ENCODE peak calls at places on chromosomes 7 and 10, in six cellular contexts. One of them, this sample, is unnamed. For H3K4me1, the result is how much of the 10 kb centered on the place peaks cover.

GRCh38 chr7:129889133-129889854 is 63.5 kb downstream of the UBE2H start:
- DNase-seq in HCT116: no peak
- DNase-seq in esophagus muscularis mucosa: no peak
- DNase-seq in lung: no peak
- DNase-seq in transverse colon: no peak
- DNase-seq in left ventricle myocardium inferior: no peak
- DNase-seq in this sample: no peak

GRCh38 chr7:36115448-36116321 is 37.4 kb upstream of the EEPD1 start:
- DNase-seq in left ventricle myocardium inferior: peak
- DNase-seq in HCT116: peak
- DNase-seq in lung: peak
- DNase-seq in esophagus muscularis mucosa: no peak
- DNase-seq in transverse colon: peak
- DNase-seq in this sample: no peak

GRCh38 chr7:95327356-95327755 is 3.0 kb upstream of the PON1 start:
- DNase-seq in left ventricle myocardium inferior: no peak
- DNase-seq in transverse colon: no peak
- DNase-seq in esophagus muscularis mucosa: no peak
- DNase-seq in HCT116: no peak
- DNase-seq in lung: no peak
- DNase-seq in this sample: no peak

GRCh38 chr10:66187096-66187733 is 738.6 kb upstream of the LRRTM3 start:
- DNase-seq in lung: no peak
- DNase-seq in HCT116: no peak
- DNase-seq in left ventricle myocardium inferior: no peak
- DNase-seq in transverse colon: no peak
- DNase-seq in esophagus muscularis mucosa: no peak
- DNase-seq in this sample: no peak

GRCh38 chr10:36202861-36203260 is 560.8 kb upstream of the FZD8 start:
- DNase-seq in left ventricle myocardium inferior: no peak
- DNase-seq in transverse colon: no peak
- DNase-seq in HCT116: no peak
- DNase-seq in esophagus muscularis mucosa: no peak
- DNase-seq in lung: no peak
- DNase-seq in this sample: no peak

GRCh38 chr7:75646551-75647102 is 92.1 kb downstream of the HIP1 start:
- DNase-seq in lung: no peak
- DNase-seq in transverse colon: no peak
- DNase-seq in left ventricle myocardium inferior: no peak
- DNase-seq in HCT116: no peak
- DNase-seq in esophagus muscularis mucosa: no peak
- DNase-seq in this sample: no peak

GRCh38 chr10:35545878-35546631 is 59.1 kb upstream of the GJD4 start:
- DNase-seq in HCT116: no peak
- DNase-seq in esophagus muscularis mucosa: no peak
- DNase-seq in left ventricle myocardium inferior: no peak
- DNase-seq in transverse colon: no peak
- DNase-seq in lung: no peak
- DNase-seq in this sample: no peak

GRCh38 chr7:15628876-15629275 is 57.6 kb downstream of the MEOX2 start:
- DNase-seq in HCT116: no peak
- DNase-seq in lung: no peak
- DNase-seq in left ventricle myocardium inferior: no peak
- DNase-seq in transverse colon: no peak
- DNase-seq in esophagus muscularis mucosa: no peak
- DNase-seq in this sample: no peak

GRCh38 chr10:26486304-26486703 is 48.2 kb downstream of the APBB1IP start:
- DNase-seq in lung: no peak
- DNase-seq in left ventricle myocardium inferior: no peak
- DNase-seq in esophagus muscularis mucosa: peak
- DNase-seq in HCT116: no peak
- DNase-seq in transverse colon: no peak
- DNase-seq in this sample: no peak

GRCh38 chr7:99024066-99024465 is 119.8 kb downstream of the SMURF1 start:
- DNase-seq in left ventricle myocardium inferior: no peak
- DNase-seq in esophagus muscularis mucosa: no peak
- DNase-seq in lung: no peak
- DNase-seq in transverse colon: no peak
- DNase-seq in HCT116: no peak
- DNase-seq in this sample: peak

GRCh38 chr7:143300959-143301617 is 12.9 kb downstream of the CASP2 start:
- DNase-seq in esophagus muscularis mucosa: no peak
- DNase-seq in left ventricle myocardium inferior: no peak
- DNase-seq in HCT116: no peak
- DNase-seq in transverse colon: no peak
- DNase-seq in lung: no peak
- DNase-seq in this sample: no peak

GRCh38 chr7:4733936-4734528 is 41.4 kb upstream of the AP5Z1 start:
- DNase-seq in HCT116: no peak
- DNase-seq in transverse colon: no peak
- DNase-seq in esophagus muscularis mucosa: no peak
- DNase-seq in left ventricle myocardium inferior: no peak
- DNase-seq in lung: no peak
- DNase-seq in this sample: no peak

GRCh38 chr10:120735773-120736371 is 115.3 kb upstream of the WDR11 start:
- DNase-seq in esophagus muscularis mucosa: no peak
- DNase-seq in left ventricle myocardium inferior: no peak
- DNase-seq in lung: no peak
- DNase-seq in transverse colon: no peak
- DNase-seq in HCT116: peak
- DNase-seq in this sample: no peak

GRCh38 chr7:159296093-159296681 is 151.5 kb upstream of the VIPR2 start:
- DNase-seq in esophagus muscularis mucosa: no peak
- DNase-seq in lung: no peak
- DNase-seq in left ventricle myocardium inferior: no peak
- DNase-seq in HCT116: no peak
- DNase-seq in transverse colon: no peak
- DNase-seq in this sample: no peak

GRCh38 chr10:48634198-48634983 is 29.5 kb upstream of the ARHGAP22 start:
- DNase-seq in lung: peak
- DNase-seq in HCT116: no peak
- DNase-seq in esophagus muscularis mucosa: peak
- DNase-seq in left ventricle myocardium inferior: peak
- DNase-seq in transverse colon: peak
- DNase-seq in this sample: no peak

GRCh38 chr10:5943536-5943935 is 33.8 kb downstream of the IL15RA start:
- DNase-seq in left ventricle myocardium inferior: peak
- DNase-seq in HCT116: no peak
- DNase-seq in esophagus muscularis mucosa: no peak
- DNase-seq in lung: peak
- DNase-seq in transverse colon: no peak
- DNase-seq in this sample: no peak

GRCh38 chr10:35554461-35555056 is 50.6 kb upstream of the GJD4 start:
- DNase-seq in esophagus muscularis mucosa: peak
- DNase-seq in transverse colon: no peak
- DNase-seq in HCT116: no peak
- DNase-seq in lung: no peak
- DNase-seq in left ventricle myocardium inferior: no peak
- DNase-seq in this sample: no peak

GRCh38 chr10:90837486-90837885 is 20.4 kb downstream of the HTR7 start:
- DNase-seq in transverse colon: no peak
- DNase-seq in lung: no peak
- DNase-seq in esophagus muscularis mucosa: no peak
- DNase-seq in left ventricle myocardium inferior: no peak
- DNase-seq in HCT116: no peak
- DNase-seq in this sample: no peak

GRCh38 chr10:97635577-97635976 is 2.3 kb upstream of the MORN4 start:
- DNase-seq in lung: no peak
- DNase-seq in left ventricle myocardium inferior: no peak
- DNase-seq in esophagus muscularis mucosa: no peak
- DNase-seq in transverse colon: no peak
- DNase-seq in HCT116: no peak
- DNase-seq in this sample: no peak

GRCh38 chr10:68135922-68136718 is 26.8 kb downstream of the MYPN start:
- DNase-seq in esophagus muscularis mucosa: no peak
- DNase-seq in left ventricle myocardium inferior: no peak
- DNase-seq in transverse colon: no peak
- DNase-seq in lung: no peak
- DNase-seq in HCT116: peak
- DNase-seq in this sample: no peak

GRCh38 chr10:99784731-99785441 is 2.4 kb downstream of the ABCC2 start:
- DNase-seq in left ventricle myocardium inferior: no peak
- DNase-seq in HCT116: no peak
- DNase-seq in lung: no peak
- DNase-seq in transverse colon: no peak
- DNase-seq in esophagus muscularis mucosa: no peak
- DNase-seq in this sample: no peak

GRCh38 chr7:142714375-142714774 is 34.9 kb upstream of the PRSS1 start:
- DNase-seq in lung: no peak
- DNase-seq in left ventricle myocardium inferior: no peak
- DNase-seq in HCT116: no peak
- DNase-seq in transverse colon: no peak
- DNase-seq in esophagus muscularis mucosa: no peak
- DNase-seq in this sample: no peak

GRCh38 chr7:134458341-134458805 is 527 bp downstream of the AKR1B1 start:
- DNase-seq in HCT116: no peak
- DNase-seq in esophagus muscularis mucosa: no peak
- DNase-seq in left ventricle myocardium inferior: peak
- DNase-seq in lung: no peak
- DNase-seq in transverse colon: peak
- DNase-seq in this sample: peak

GRCh38 chr7:44103941-44104879 is at the start of gene AEBP1:
- DNase-seq in HCT116: no peak
- DNase-seq in lung: no peak
- DNase-seq in transverse colon: peak
- DNase-seq in esophagus muscularis mucosa: no peak
- DNase-seq in left ventricle myocardium inferior: no peak
- DNase-seq in this sample: no peak

GRCh38 chr7:100465702-100466311 is 1.7 kb upstream of the SPACDR start:
- DNase-seq in left ventricle myocardium inferior: peak
- DNase-seq in transverse colon: peak
- DNase-seq in esophagus muscularis mucosa: no peak
- DNase-seq in lung: peak
- DNase-seq in HCT116: no peak
- DNase-seq in this sample: peak

GRCh38 chr7:139722604-139723003 is 55.2 kb downstream of the HIPK2 start:
- DNase-seq in esophagus muscularis mucosa: no peak
- DNase-seq in transverse colon: peak
- DNase-seq in left ventricle myocardium inferior: no peak
- DNase-seq in HCT116: no peak
- DNase-seq in lung: no peak
- DNase-seq in this sample: no peak
- H3K4me1 ChIP-seq in esophagus muscularis mucosa: under half
- H3K4me1 ChIP-seq in transverse colon: half or more
- H3K4me1 ChIP-seq in left ventricle myocardium inferior: half or more
- H3K4me1 ChIP-seq in HCT116: under half
- H3K4me1 ChIP-seq in lung: under half
- H3K4me1 ChIP-seq in this sample: under half

GRCh38 chr7:104271948-104272347 is 56.5 kb upstream of the LHFPL3 start:
- DNase-seq in lung: no peak
- DNase-seq in HCT116: no peak
- DNase-seq in esophagus muscularis mucosa: no peak
- DNase-seq in left ventricle myocardium inferior: no peak
- DNase-seq in transverse colon: no peak
- DNase-seq in this sample: no peak

GRCh38 chr7:104275900-104276299 is 52.5 kb upstream of the LHFPL3 start:
- DNase-seq in lung: no peak
- DNase-seq in HCT116: no peak
- DNase-seq in esophagus muscularis mucosa: no peak
- DNase-seq in left ventricle myocardium inferior: no peak
- DNase-seq in transverse colon: no peak
- DNase-seq in this sample: no peak

GRCh38 chr7:104267701-104268368 is 60.0 kb upstream of the ORC5 start:
- DNase-seq in lung: no peak
- DNase-seq in transverse colon: no peak
- DNase-seq in esophagus muscularis mucosa: no peak
- DNase-seq in HCT116: no peak
- DNase-seq in left ventricle myocardium inferior: no peak
- DNase-seq in this sample: no peak

DNA sequence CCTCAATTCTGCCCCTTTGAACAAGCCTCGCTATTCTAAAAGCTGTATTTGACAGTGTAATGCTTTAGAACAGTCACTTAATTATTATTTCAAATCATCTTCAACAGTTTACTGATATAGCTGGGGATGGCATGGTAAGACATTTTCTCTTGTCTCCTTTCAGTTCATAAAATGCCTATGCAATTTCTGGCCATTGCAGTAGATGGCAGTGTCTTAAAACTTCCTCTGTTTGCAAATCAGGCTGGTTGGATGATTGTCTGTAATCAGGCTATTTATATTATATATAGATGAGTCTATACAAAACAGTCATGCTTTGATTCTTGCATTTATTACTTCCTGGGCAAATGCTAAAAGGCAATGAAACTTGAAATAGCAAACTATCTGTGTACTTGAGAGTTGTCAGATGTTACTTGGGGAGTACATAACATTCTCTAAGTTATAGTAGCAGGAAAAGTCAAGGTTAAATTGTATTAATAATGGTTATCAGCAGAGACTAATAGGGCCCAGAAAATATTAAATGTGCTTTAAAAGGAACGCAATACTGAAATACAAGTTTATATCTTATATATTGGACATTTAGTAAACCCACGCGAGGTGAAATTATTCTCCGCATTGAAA is 55.5 kb upstream of the LHFPL3 start:
- DNase-seq in lung: no peak
- DNase-seq in HCT116: peak
- DNase-seq in esophagus muscularis mucosa: no peak
- DNase-seq in transverse colon: no peak
- DNase-seq in left ventricle myocardium inferior: no peak
- DNase-seq in this sample: peak
- TF ChIP-seq CTCF in lung: no peak
- TF ChIP-seq CTCF in HCT116: peak
- TF ChIP-seq CTCF in esophagus muscularis mucosa: peak
- TF ChIP-seq CTCF in transverse colon: peak
- TF ChIP-seq CTCF in left ventricle myocardium inferior: peak
- TF ChIP-seq CTCF in this sample: peak

GRCh38 chr7:68581417-68581816 is 1016.9 kb upstream of the AUTS2 start:
- DNase-seq in transverse colon: no peak
- DNase-seq in esophagus muscularis mucosa: no peak
- DNase-seq in left ventricle myocardium inferior: no peak
- DNase-seq in HCT116: no peak
- DNase-seq in lung: no peak
- DNase-seq in this sample: no peak

GRCh38 chr7:68573271-68574000 is 1024.8 kb upstream of the AUTS2 start:
- DNase-seq in esophagus muscularis mucosa: no peak
- DNase-seq in lung: no peak
- DNase-seq in HCT116: no peak
- DNase-seq in transverse colon: no peak
- DNase-seq in left ventricle myocardium inferior: no peak
- DNase-seq in this sample: no peak

GRCh38 chr7:68571286-68571685 is 1027.0 kb upstream of the AUTS2 start:
- DNase-seq in transverse colon: no peak
- DNase-seq in left ventricle myocardium inferior: no peak
- DNase-seq in lung: no peak
- DNase-seq in HCT116: no peak
- DNase-seq in esophagus muscularis mucosa: no peak
- DNase-seq in this sample: no peak

GRCh38 chr7:68576366-68576765 is 1021.9 kb upstream of the AUTS2 start:
- DNase-seq in left ventricle myocardium inferior: no peak
- DNase-seq in HCT116: no peak
- DNase-seq in transverse colon: no peak
- DNase-seq in esophagus muscularis mucosa: no peak
- DNase-seq in lung: no peak
- DNase-seq in this sample: no peak
- H3K4me1 ChIP-seq in left ventricle myocardium inferior: under half
- H3K4me1 ChIP-seq in HCT116: under half
- H3K4me1 ChIP-seq in transverse colon: under half
- H3K4me1 ChIP-seq in esophagus muscularis mucosa: under half
- H3K4me1 ChIP-seq in lung: under half
- H3K4me1 ChIP-seq in this sample: under half

GRCh38 chr7:131148258-131148657 is 179.4 kb upstream of the MKLN1 start:
- DNase-seq in left ventricle myocardium inferior: no peak
- DNase-seq in HCT116: no peak
- DNase-seq in lung: no peak
- DNase-seq in transverse colon: no peak
- DNase-seq in esophagus muscularis mucosa: no peak
- DNase-seq in this sample: no peak
- TF ChIP-seq CTCF in left ventricle myocardium inferior: no peak
- TF ChIP-seq CTCF in HCT116: no peak
- TF ChIP-seq CTCF in lung: no peak
- TF ChIP-seq CTCF in transverse colon: no peak
- TF ChIP-seq CTCF in esophagus muscularis mucosa: no peak
- TF ChIP-seq CTCF in this sample: no peak

This sample was measured in prostate gland.